ENCODE peak calls at places on chromosomes 6 and 20, in seven cellular contexts. S is fibroblast of the aortic adventitia, R is mucosa of descending colon, L is HL-60, J is psoas muscle, W is mammary epithelial cell, G is astrocyte of the cerebellum. I is an unnamed sample.

GRCh38 chr20:45347297-45347935 is 808 bp downstream of the SDC4 start:
- DNase-seq in S (no peak), R (no peak), L (no peak), J (no peak), W (no peak), G (no peak), I (no peak)

GRCh38 chr20:56925696-56926101 is 296.6 kb downstream of the TFAP2C start:
- DNase-seq in S (no peak), R (no peak), L (no peak), J (no peak), W (no peak), G (no peak), I (no peak)

GRCh38 chr20:13671500-13672288 is 33.0 kb upstream of the TASP1 start:
- DNase-seq in S (peak; percentile 88), R (no peak), L (no peak), J (no peak), W (peak; percentile 41), G (peak; percentile 55), I (no peak)

GRCh38 chr20:62666736-62667529 is 24.6 kb downstream of the SLCO4A1 start:
- DNase-seq in S (no peak), R (peak; percentile 82), L (no peak), J (peak; percentile 49), W (peak; percentile 88), G (no peak), I (no peak)

GRCh38 chr6:134161036-134161435 is 108.6 kb upstream of the SLC2A12 start:
- DNase-seq in S (peak; percentile 47), R (no peak), L (no peak), J (no peak), W (peak; percentile 74), G (no peak), I (no peak)

GRCh38 chr6:6856538-6857523 is 250.9 kb upstream of the RREB1 start:
- DNase-seq in S (peak; percentile 15), R (peak; percentile 69), L (peak; percentile 67), J (peak; percentile 71), W (peak; percentile 53), G (no peak), I (peak; percentile 84)

GRCh38 chr20:31440012-31440659 is at the start of gene DEFB123:
- DNase-seq in S (no peak), R (no peak), L (no peak), J (no peak), W (no peak), G (no peak), I (no peak)

GRCh38 chr6:67689329-67689728 is 945.8 kb upstream of the ADGRB3 start:
- DNase-seq in S (no peak), R (no peak), L (no peak), J (no peak), W (no peak), G (no peak), I (no peak)

GRCh38 chr20:57440678-57441509 is 49.7 kb downstream of the RBM38 start:
- DNase-seq in S (peak; percentile 73), R (peak; percentile 66), L (no peak), J (peak; percentile 84), W (no peak), G (no peak), I (no peak)

GRCh38 chr6:26604026-26604425 is 7.3 kb downstream of the ABT1 start:
- DNase-seq in S (no peak), R (no peak), L (no peak), J (no peak), W (no peak), G (no peak), I (no peak)

GRCh38 chr6:132218063-132218696 is 183.1 kb downstream of the MOXD1 start:
- DNase-seq in S (peak; percentile 67), R (no peak), L (no peak), J (no peak), W (no peak), G (peak; percentile 40), I (peak; percentile 13)

GRCh38 chr6:102950967-102951366 is 1557.5 kb downstream of the GRIK2 start:
- DNase-seq in S (no peak), R (no peak), L (no peak), J (no peak), W (no peak), G (no peak), I (no peak)

GRCh38 chr6:152566040-152566875 is 70.9 kb downstream of the SYNE1 start:
- DNase-seq in S (no peak), R (no peak), L (no peak), J (no peak), W (no peak), G (no peak), I (peak; percentile 89)

GRCh38 chr6:21586760-21587181 is 6.8 kb upstream of the SOX4 start:
- DNase-seq in S (no peak), R (peak; percentile 80), L (no peak), J (no peak), W (no peak), G (no peak), I (no peak)

GRCh38 chr6:55524441-55524840 is 54.6 kb downstream of the HMGCLL1 start:
- DNase-seq in S (no peak), R (no peak), L (no peak), J (no peak), W (no peak), G (no peak), I (no peak)

GRCh38 chr6:107655245-107655644 is 165.3 kb downstream of the SOBP start:
- DNase-seq in S (no peak), R (no peak), L (no peak), J (no peak), W (no peak), G (no peak), I (no peak)

GRCh38 chr6:18115356-18115755 is 7.1 kb downstream of the NHLRC1 start:
- DNase-seq in S (no peak), R (no peak), L (peak; percentile 33), J (no peak), W (peak; percentile 79), G (no peak), I (no peak)

GRCh38 chr20:776165-776564 is 7.9 kb upstream of the SLC52A3 start:
- DNase-seq in S (no peak), R (no peak), L (no peak), J (no peak), W (no peak), G (no peak), I (no peak)

GRCh38 chr20:774016-774679 is 5.8 kb upstream of the SLC52A3 start:
- DNase-seq in S (no peak), R (no peak), L (no peak), J (no peak), W (no peak), G (no peak), I (no peak)

GRCh38 chr20:772806-773205 is 4.5 kb upstream of the SLC52A3 start:
- DNase-seq in S (no peak), R (peak; percentile 59), L (no peak), J (no peak), W (no peak), G (no peak), I (no peak)

GRCh38 chr20:774680-775057 is 6.4 kb upstream of the SLC52A3 start:
- DNase-seq in S (no peak), R (no peak), L (no peak), J (no peak), W (no peak), G (no peak), I (no peak)

GRCh38 chr20:775679-776135 is 7.4 kb upstream of the SLC52A3 start:
- DNase-seq in S (no peak), R (peak; percentile 88), L (no peak), J (no peak), W (no peak), G (no peak), I (no peak)
- H3K4me3 ChIP-seq in S (no peak overlapping the region), R (no peak overlapping the region), L (no peak overlapping the region), J (no peak overlapping the region), W (no peak overlapping the region), G (no peak overlapping the region), I (no peak overlapping the region)

GRCh38 chr6:1316482-1317220 is 4.8 kb downstream of the FOXQ1 start:
- DNase-seq in S (peak; percentile 27), R (peak; percentile 26), L (no peak), J (no peak), W (no peak), G (no peak), I (no peak)

GRCh38 chr6:1315201-1315559 is 3.3 kb downstream of the FOXQ1 start:
- DNase-seq in S (no peak), R (no peak), L (no peak), J (no peak), W (no peak), G (no peak), I (no peak)

GRCh38 chr6:1317302-1317815 is 5.5 kb downstream of the FOXQ1 start:
- DNase-seq in S (no peak), R (peak; percentile 24), L (no peak), J (no peak), W (no peak), G (no peak), I (no peak)

GRCh38 chr6:1314617-1315016 is 2.7 kb downstream of the FOXQ1 start:
- DNase-seq in S (no peak), R (no peak), L (no peak), J (no peak), W (no peak), G (no peak), I (no peak)

GRCh38 chr6:1315560-1316386 is 3.9 kb downstream of the FOXQ1 start:
- DNase-seq in S (no peak), R (no peak), L (no peak), J (no peak), W (no peak), G (no peak), I (no peak)
- H3K4me3 ChIP-seq in S (peak overlapping the region; percentile 69), R (no peak overlapping the region), L (no peak overlapping the region), J (peak overlapping the region; percentile 59), W (no peak overlapping the region), G (peak overlapping the region; percentile 45), I (no peak overlapping the region)

GRCh38 chr20:1324598-1325172 is 4.3 kb downstream of the SDCBP2 start:
- DNase-seq in S (peak; percentile 70), R (no peak), L (no peak), J (no peak), W (no peak), G (no peak), I (no peak)
- H3K4me3 ChIP-seq in S (peak overlapping the region; percentile 93), R (peak overlapping the region; percentile 60), L (peak overlapping the region; percentile 67), J (peak overlapping the region; percentile 72), W (peak overlapping the region; percentile 80), G (peak overlapping the region; percentile 93), I (peak overlapping the region; percentile 94)

GRCh38 chr20:50341050-50341449 is 150.4 kb downstream of the CEBPB start:
- DNase-seq in S (no peak), R (no peak), L (no peak), J (no peak), W (no peak), G (no peak), I (no peak)

GRCh38 chr20:50339196-50339901 is 148.7 kb downstream of the CEBPB start:
- DNase-seq in S (peak; percentile 42), R (no peak), L (no peak), J (no peak), W (no peak), G (peak; percentile 23), I (peak; percentile 34)

GRCh38 chr20:50338479-50339195 is 148.0 kb downstream of the CEBPB start:
- DNase-seq in S (no peak), R (no peak), L (no peak), J (no peak), W (no peak), G (peak; percentile 32), I (peak; percentile 92)

GRCh38 chr20:50341880-50342637 is 151.4 kb downstream of the CEBPB start:
- DNase-seq in S (no peak), R (no peak), L (no peak), J (no peak), W (no peak), G (no peak), I (peak; percentile 64)

DNA sequence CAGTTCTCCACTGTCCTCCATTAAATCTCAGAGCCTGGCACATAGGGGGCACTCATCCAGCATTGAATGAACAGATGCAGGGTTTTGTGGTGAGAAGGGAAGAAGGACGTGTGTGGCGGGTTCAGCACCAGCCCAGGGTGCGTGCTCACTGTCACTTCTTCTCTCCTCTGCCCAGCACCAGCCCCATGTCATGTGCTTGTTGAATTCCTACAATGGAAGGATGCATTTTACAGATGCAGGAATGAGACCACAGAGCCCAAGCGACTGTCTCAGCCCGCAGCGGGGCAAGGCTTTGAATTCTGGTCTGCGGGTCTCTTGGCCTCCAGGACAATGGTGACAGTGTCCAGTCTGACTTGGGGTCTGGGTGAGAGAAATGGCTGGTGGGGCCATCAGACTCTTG is 150.0 kb downstream of the CEBPB start:
- DNase-seq in S (no peak), R (no peak), L (no peak), J (no peak), W (no peak), G (no peak), I (no peak)
- H3K4me3 ChIP-seq in S (no peak overlapping the region), R (no peak overlapping the region), L (no peak overlapping the region), J (no peak overlapping the region), W (no peak overlapping the region), G (no peak overlapping the region), I (no peak overlapping the region)

I was measured in GM12865.